ENCODE peak calls at places on chromosome 11, in seven cellular contexts. L, T, W, D, G, K and A are unnamed samples.

GRCh38 chr11:63551889-63552266 is 11.3 kb downstream of the PLAAT2 start:
- DNase-seq in K (no peak), W (no peak), T (no peak), G (no peak), D (no peak), L (no peak), A (no peak)

GRCh38 chr11:128720522-128720985 is 26.7 kb downstream of the FLI1 start:
- DNase-seq in T (peak), G (no peak), L (no peak), D (peak), K (no peak), W (no peak), A (no peak)

GRCh38 chr11:37967635-37968034 is 1369.6 kb upstream of the RAG2 start:
- DNase-seq in T (no peak), G (no peak), K (no peak), L (no peak), D (no peak), W (no peak), A (no peak)

GRCh38 chr11:11346249-11346648 is 6.8 kb downstream of the CSNK2A3 start:
- DNase-seq in G (no peak), K (no peak), L (no peak), W (no peak), D (no peak), T (no peak), A (no peak)

GRCh38 chr11:83192846-83193245 is 666 bp upstream of the ANKRD42 start:
- DNase-seq in D (no peak), G (no peak), K (peak), T (no peak), L (peak), W (no peak), A (no peak)

GRCh38 chr11:106473089-106473722 is 395.7 kb downstream of the AASDHPPT start:
- DNase-seq in T (no peak), W (no peak), L (no peak), K (peak), D (no peak), G (no peak), A (peak)

GRCh38 chr11:127651888-127652221 is 651.3 kb upstream of the KIRREL3 start:
- DNase-seq in G (no peak), T (no peak), L (no peak), K (no peak), W (no peak), D (no peak), A (peak)

GRCh38 chr11:109424893-109425292 is 2.9 kb downstream of the C11orf87 start:
- DNase-seq in W (no peak), L (no peak), G (no peak), D (peak), T (no peak), K (no peak), A (no peak)

GRCh38 chr11:67404515-67405195 is 772 bp downstream of the TBC1D10C start:
- DNase-seq in W (no peak), K (no peak), D (no peak), T (peak), L (no peak), G (no peak), A (no peak)

GRCh38 chr11:23543651-23544216 is 683.5 kb upstream of the CCDC179 start:
- DNase-seq in D (no peak), W (no peak), L (no peak), K (no peak), T (no peak), G (no peak), A (no peak)

GRCh38 chr11:110921742-110922200 is 209.5 kb upstream of the ARHGAP20 start:
- DNase-seq in L (no peak), D (peak), G (no peak), W (no peak), T (no peak), K (peak), A (no peak)

GRCh38 chr11:7570938-7571337 is 57.1 kb downstream of the PPFIBP2 start:
- DNase-seq in W (no peak), G (no peak), T (no peak), D (no peak), K (no peak), L (no peak), A (no peak)

GRCh38 chr11:75509201-75509600 is 16.5 kb downstream of the GDPD5 start:
- DNase-seq in L (peak), D (no peak), G (peak), T (no peak), K (no peak), W (no peak), A (no peak)

GRCh38 chr11:1563149-1563638 is 8.9 kb downstream of the DUSP8 start:
- DNase-seq in G (no peak), W (no peak), L (no peak), K (no peak), T (no peak), D (no peak), A (no peak)

GRCh38 chr11:74701351-74701750 is 29.9 kb downstream of the CHRDL2 start:
- DNase-seq in K (no peak), D (peak), L (peak), T (no peak), G (no peak), W (no peak), A (no peak)

GRCh38 chr11:19344661-19345518 is 104.1 kb upstream of the E2F8 start:
- DNase-seq in G (peak), D (peak), T (no peak), K (peak), L (no peak), W (no peak), A (no peak)

GRCh38 chr11:57568330-57568766 is 876 bp upstream of the UBE2L6 start:
- DNase-seq in D (no peak), K (peak), T (peak), G (no peak), W (peak), L (peak), A (peak)

GRCh38 chr11:68042219-68043028 is 3.6 kb downstream of the TCIRG1 start:
- DNase-seq in W (no peak), G (no peak), L (peak), K (no peak), D (no peak), T (no peak), A (no peak)

GRCh38 chr11:128530119-128531091 is 57.0 kb downstream of the ETS1 start:
- DNase-seq in G (no peak), D (no peak), T (no peak), K (peak), W (no peak), L (no peak), A (peak)

GRCh38 chr11:88175004-88175706 is at the start of gene RAB38:
- DNase-seq in D (peak), L (peak), T (no peak), G (no peak), W (no peak), K (no peak), A (no peak)

GRCh38 chr11:130037058-130037457 is 32.6 kb upstream of the APLP2 start:
- DNase-seq in W (no peak), T (no peak), K (peak), G (no peak), L (no peak), D (no peak), A (no peak)

GRCh38 chr11:869399-870126 is 26.9 kb downstream of the TSPAN4 start:
- DNase-seq in T (no peak), L (no peak), G (no peak), W (no peak), K (no peak), D (no peak), A (no peak)

GRCh38 chr11:61957028-61957770 is 7.0 kb downstream of the BEST1 start:
- DNase-seq in D (no peak), L (no peak), G (no peak), K (no peak), W (no peak), T (no peak), A (no peak)

GRCh38 chr11:92455221-92455790 is 230.7 kb downstream of the FAT3 start:
- DNase-seq in D (no peak), L (no peak), W (no peak), G (no peak), K (no peak), T (no peak), A (no peak)

GRCh38 chr11:100841711-100842407 is 154.8 kb downstream of the ARHGAP42 start:
- DNase-seq in K (no peak), D (no peak), G (no peak), T (no peak), L (no peak), W (no peak), A (no peak)

GRCh38 chr11:46026616-46027293 is 94.5 kb downstream of the PHF21A start:
- DNase-seq in D (no peak), W (no peak), T (no peak), G (no peak), K (peak), L (no peak), A (no peak)